ENCODE peak calls at places on chromosomes 7 and 10, in eight cellular contexts. F is transverse colon, U is K562, E is sigmoid colon, N is SK-N-SH, H is upper lobe of left lung, Z is GM12878, G is H1. X is an unnamed sample.

GRCh38 chr7:113891828-113892227 is 27.0 kb downstream of the PPP1R3A start:
- DNase-seq in N (no peak), Z (no peak), H (no peak), U (no peak), E (no peak), G (no peak), F (no peak), X (no peak)

GRCh38 chr10:73368238-73368637 is 9.6 kb upstream of the CFAP70 start:
- DNase-seq in F (no peak), E (no peak), U (no peak), N (no peak), H (no peak), G (no peak), Z (no peak), X (no peak)

GRCh38 chr10:48439581-48440041 is 133.1 kb downstream of the MAPK8 start:
- DNase-seq in E (no peak), U (no peak), H (no peak), G (no peak), F (peak; percentile 52), Z (no peak), N (no peak), X (no peak)

GRCh38 chr7:155209920-155210319 is 87.8 kb upstream of the INSIG1 start:
- DNase-seq in N (no peak), G (no peak), E (peak; percentile 48), H (no peak), F (no peak), Z (no peak), U (no peak), X (no peak)

GRCh38 chr10:72273410-72274212 is at the start of gene DDIT4:
- DNase-seq in Z (peak; percentile 97), U (peak; percentile 100), E (peak; percentile 100), G (peak; percentile 98), N (peak; percentile 99), H (peak; percentile 99), F (peak; percentile 100), X (peak; percentile 100)

GRCh38 chr7:13476881-13477444 is 512.5 kb downstream of the ETV1 start:
- DNase-seq in H (no peak), N (no peak), G (no peak), F (no peak), E (no peak), U (no peak), Z (no peak), X (no peak)

GRCh38 chr10:2962194-2962593 is 105.2 kb upstream of the PFKP start:
- DNase-seq in E (no peak), H (no peak), Z (no peak), F (no peak), U (no peak), N (no peak), G (no peak), X (no peak)

GRCh38 chr10:97866524-97867219 is 17.0 kb downstream of the GOLGA7B start:
- DNase-seq in F (no peak), H (no peak), G (no peak), N (no peak), U (no peak), Z (no peak), E (no peak), X (no peak)

GRCh38 chr7:80488851-80489370 is 23.0 kb downstream of the GNAT3 start:
- DNase-seq in Z (no peak), U (no peak), N (no peak), F (no peak), H (no peak), G (no peak), E (no peak), X (no peak)

GRCh38 chr10:51386248-51386885 is 312.1 kb downstream of the PRKG1 start:
- DNase-seq in E (no peak), H (no peak), Z (no peak), U (no peak), G (no peak), F (no peak), N (no peak), X (no peak)

GRCh38 chr7:68162712-68163111 is 1166.1 kb downstream of the TYW1 start:
- DNase-seq in F (no peak), N (no peak), G (no peak), H (no peak), Z (no peak), U (no peak), E (no peak), X (no peak)

GRCh38 chr7:141115949-141116348 is 42.1 kb downstream of the TMEM178B start:
- DNase-seq in G (no peak), U (no peak), N (no peak), E (no peak), F (no peak), Z (no peak), H (no peak), X (no peak)

GRCh38 chr10:121928528-121928884 is 675 bp upstream of the ATE1 start:
- DNase-seq in Z (no peak), U (no peak), H (no peak), N (no peak), F (no peak), G (no peak), E (no peak), X (peak; percentile 59)

GRCh38 chr7:29091722-29092121 is 54.6 kb downstream of the CPVL start:
- DNase-seq in E (no peak), Z (no peak), N (no peak), H (no peak), G (no peak), F (no peak), U (no peak), X (no peak)

GRCh38 chr7:66771795-66772194 is 31.3 kb downstream of the RABGEF1 start:
- DNase-seq in U (no peak), Z (no peak), F (no peak), G (no peak), E (no peak), H (no peak), N (no peak), X (no peak)

GRCh38 chr10:29820890-29821398 is 186.2 kb upstream of the SVIL start:
- DNase-seq in Z (no peak), F (peak; percentile 31), G (no peak), U (no peak), E (peak; percentile 96), N (no peak), H (peak; percentile 37), X (no peak)

GRCh38 chr7:108130261-108130660 is at the start of gene LAMB4:
- DNase-seq in N (no peak), H (no peak), Z (no peak), U (no peak), E (no peak), G (no peak), F (no peak), X (no peak)

GRCh38 chr7:108124820-108125219 is 5.3 kb downstream of the LAMB4 start:
- DNase-seq in G (no peak), Z (no peak), N (no peak), U (no peak), H (no peak), F (no peak), E (no peak), X (no peak)

GRCh38 chr7:108127461-108127860 is 2.7 kb downstream of the LAMB4 start:
- DNase-seq in Z (no peak), G (no peak), U (no peak), F (no peak), N (no peak), H (no peak), E (no peak), X (no peak)

GRCh38 chr7:108129018-108129965 is 869 bp downstream of the LAMB4 start:
- DNase-seq in U (peak; percentile 15), G (no peak), Z (no peak), H (no peak), N (peak; percentile 27), E (no peak), F (no peak), X (no peak)

DNA sequence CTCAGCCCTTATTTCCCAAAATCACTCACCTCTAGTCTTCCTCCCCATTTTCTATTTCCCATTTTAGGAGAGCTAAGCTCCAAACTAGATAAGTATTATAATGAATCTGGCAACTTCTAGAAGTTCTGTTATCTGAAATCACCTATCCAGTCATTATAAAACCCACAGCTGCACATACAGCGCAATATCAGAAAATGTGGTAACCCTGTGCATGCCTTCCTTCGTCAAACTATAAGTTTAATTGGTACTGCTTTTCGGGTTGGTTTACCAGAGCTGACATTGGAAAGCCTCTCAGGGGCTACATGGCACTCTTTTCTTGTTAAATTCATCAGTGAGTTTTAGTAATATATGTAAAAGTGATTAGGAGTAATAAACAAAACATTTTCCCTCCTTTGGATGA is 1.6 kb downstream of the LAMB4 start:
- DNase-seq in Z (no peak), E (no peak), G (no peak), N (no peak), H (no peak), U (no peak), F (no peak), X (no peak)
- TF ChIP-seq CTCF in Z (no peak), E (no peak), G (no peak), N (no peak), H (no peak), U (no peak), F (no peak), X (no peak)

DNA sequence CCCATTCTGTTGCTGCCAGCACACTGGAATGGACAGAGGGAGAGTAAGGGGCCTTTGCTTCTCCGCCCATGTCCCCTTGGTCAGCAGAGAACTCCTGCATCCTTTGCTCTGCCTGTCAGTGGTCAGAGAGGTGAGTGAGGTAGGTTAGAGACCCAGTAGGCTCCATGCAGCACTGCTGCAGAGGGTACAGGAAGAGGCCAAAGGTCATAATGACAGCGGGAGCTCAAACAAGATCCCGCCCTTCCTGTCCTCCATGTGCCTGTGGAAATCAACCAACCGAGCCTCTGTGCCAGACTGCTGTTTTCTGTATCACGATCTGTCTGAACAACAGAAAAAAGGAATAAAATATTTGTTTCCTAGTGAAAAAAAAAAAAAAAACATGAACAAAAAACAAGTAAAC is 81.4 kb downstream of the ZNF33B start:
- DNase-seq in F (no peak), Z (no peak), U (no peak), G (no peak), E (no peak), H (no peak), N (no peak), X (no peak)
- TF ChIP-seq POLR2AphosphoS5 in F (no peak), Z (no peak), U (no peak), G (no peak), E (no peak), H (no peak), N (no peak), X (no peak)

DNA sequence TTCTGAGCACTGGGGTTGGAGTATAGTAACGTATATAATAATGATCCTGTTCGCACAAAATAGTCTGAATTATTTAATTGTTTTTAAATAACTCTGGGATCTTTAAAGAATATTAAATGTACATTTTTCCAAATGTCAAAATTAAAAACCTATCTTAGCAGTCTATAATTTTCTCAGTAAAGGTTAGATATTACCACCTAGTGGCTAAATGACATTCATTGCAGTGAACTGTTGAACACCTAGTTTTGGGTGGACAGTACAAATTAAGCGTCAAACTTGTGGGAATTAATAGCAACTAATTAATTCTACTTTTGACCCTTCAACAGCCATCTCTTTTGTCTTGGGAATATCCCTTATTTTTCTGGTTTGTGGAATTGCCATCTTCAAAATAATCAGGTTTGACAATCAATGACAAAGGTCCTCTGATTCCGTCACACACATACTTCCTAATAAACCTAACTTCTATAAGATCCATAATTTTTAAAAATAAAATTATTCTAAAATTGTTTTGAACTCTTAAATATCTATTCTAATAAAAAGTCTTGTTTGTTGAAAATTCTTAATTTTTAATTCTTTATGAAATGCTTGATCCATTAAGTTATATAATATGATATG is 165.7 kb downstream of the SEMA3D start:
- DNase-seq in E (no peak), N (no peak), U (peak; percentile 29), F (no peak), G (no peak), H (no peak), Z (no peak), X (no peak)
- TF ChIP-seq EP300 in E (no peak), N (no peak), U (no peak), F (no peak), G (no peak), H (no peak), Z (no peak), X (no peak)

GRCh38 chr10:53166325-53166724 is 393.7 kb upstream of the MBL2 start:
- DNase-seq in N (no peak), G (no peak), F (no peak), H (no peak), E (no peak), U (no peak), Z (peak; percentile 5), X (no peak)
- TF ChIP-seq CTCF in N (no peak), G (no peak), F (no peak), H (no peak), E (no peak), U (no peak), Z (no peak), X (no peak)